ENCODE peak calls at places on chromosomes 11 and 22, in five cellular contexts. B is spleen, G is trophoblast cell, X is pancreas, T is hepatocyte. Q is an unnamed sample.

GRCh38 chr22:24066872-24067271 is 55.8 kb downstream of the CABIN1 start:
- DNase-seq in B (no peak), G (no peak), X (peak; percentile 43), T (no peak), Q (no peak)

GRCh38 chr22:24437820-24438328 is 10.5 kb downstream of the ADORA2A start:
- DNase-seq in B (peak; percentile 87), G (peak; percentile 68), X (no peak), T (no peak), Q (no peak)

GRCh38 chr11:62536301-62536957 is 10.2 kb downstream of the AHNAK start:
- DNase-seq in B (no peak), G (no peak), X (no peak), T (no peak), Q (no peak)

GRCh38 chr11:37946155-37946766 is 1348.2 kb upstream of the RAG2 start:
- DNase-seq in B (no peak), G (peak; percentile 28), X (no peak), T (peak; percentile 49), Q (no peak)

GRCh38 chr22:39252461-39253391 is 7.9 kb upstream of the PDGFB start:
- DNase-seq in B (no peak), G (no peak), X (peak; percentile 47), T (no peak), Q (no peak)

GRCh38 chr11:504994-505344 is 2.1 kb downstream of the RNH1 start:
- DNase-seq in B (no peak), G (no peak), X (no peak), T (no peak), Q (no peak)

GRCh38 chr11:30583505-30584280 is 2.5 kb downstream of the MPPED2 start:
- DNase-seq in B (no peak), G (no peak), X (no peak), T (peak; percentile 41), Q (no peak)

GRCh38 chr22:28812491-28812890 is 12.1 kb upstream of the XBP1 start:
- DNase-seq in B (peak; percentile 35), G (no peak), X (no peak), T (no peak), Q (no peak)

GRCh38 chr11:95245038-95245437 is 14.0 kb upstream of the SESN3 start:
- DNase-seq in B (no peak), G (peak; percentile 76), X (no peak), T (peak; percentile 65), Q (no peak)

GRCh38 chr11:115963170-115963569 is 459.0 kb upstream of the CADM1 start:
- DNase-seq in B (no peak), G (no peak), X (no peak), T (no peak), Q (no peak)

GRCh38 chr22:22210375-22210774 is 34.2 kb upstream of the VPREB1 start:
- DNase-seq in B (no peak), G (no peak), X (no peak), T (peak; percentile 41), Q (no peak)

GRCh38 chr11:86942212-86942611 is 13.0 kb downstream of the FZD4 start:
- DNase-seq in B (no peak), G (no peak), X (no peak), T (no peak), Q (no peak)

GRCh38 chr11:61950035-61950547 is at the start of gene BEST1:
- DNase-seq in B (no peak), G (no peak), X (peak; percentile 32), T (no peak), Q (no peak)

GRCh38 chr11:11976476-11977187 is 31.8 kb downstream of the DKK3 start:
- DNase-seq in B (no peak), G (no peak), X (no peak), T (no peak), Q (no peak)

GRCh38 chr11:43676933-43677332 is 3.6 kb upstream of the HSD17B12 start:
- DNase-seq in B (no peak), G (no peak), X (no peak), T (no peak), Q (no peak)

GRCh38 chr11:79026803-79027445 is 413.9 kb downstream of the TENM4 start:
- DNase-seq in B (no peak), G (no peak), X (no peak), T (no peak), Q (no peak)

GRCh38 chr22:24088796-24089195 is 77.7 kb downstream of the CABIN1 start:
- DNase-seq in B (peak; percentile 9), G (no peak), X (no peak), T (no peak), Q (no peak)

GRCh38 chr22:49957826-49958461 is 2.6 kb upstream of the PIM3 start:
- DNase-seq in B (peak; percentile 77), G (no peak), X (peak; percentile 54), T (no peak), Q (no peak)

GRCh38 chr11:78140392-78141077 is 1.1 kb upstream of the ALG8 start:
- DNase-seq in B (no peak), G (no peak), X (no peak), T (no peak), Q (peak; percentile 9)

GRCh38 chr22:38238519-38239051 is 34.2 kb downstream of the TMEM184B start:
- DNase-seq in B (no peak), G (no peak), X (peak; percentile 61), T (no peak), Q (no peak)

GRCh38 chr11:7341551-7341950 is 89.8 kb downstream of the SYT9 start:
- DNase-seq in B (no peak), G (no peak), X (no peak), T (no peak), Q (no peak)

GRCh38 chr11:49995559-49995958 is 13.2 kb upstream of the OR4C12 start:
- DNase-seq in B (no peak), G (no peak), X (peak; percentile 43), T (peak; percentile 16), Q (no peak)

GRCh38 chr22:43879901-43880742 is 11.7 kb downstream of the PNPLA5 start:
- DNase-seq in B (peak; percentile 24), G (no peak), X (no peak), T (no peak), Q (no peak)

GRCh38 chr11:94077568-94078293 is 50.9 kb upstream of the PANX1 start:
- DNase-seq in B (no peak), G (peak; percentile 45), X (no peak), T (no peak), Q (no peak)

GRCh38 chr11:59188954-59189353 is 17.0 kb downstream of the DTX4 start:
- DNase-seq in B (no peak), G (peak; percentile 79), X (no peak), T (no peak), Q (no peak)

GRCh38 chr11:19994712-19995111 is 165.6 kb downstream of the DBX1 start:
- DNase-seq in B (no peak), G (no peak), X (no peak), T (no peak), Q (no peak)

GRCh38 chr11:74702383-74703007 is 28.7 kb downstream of the CHRDL2 start:
- DNase-seq in B (peak; percentile 81), G (peak; percentile 29), X (peak; percentile 63), T (peak; percentile 78), Q (peak; percentile 53)

GRCh38 chr22:22396741-22397291 is 111.7 kb downstream of the ZNF280B start:
- DNase-seq in B (no peak), G (no peak), X (no peak), T (no peak), Q (no peak)

GRCh38 chr22:33476716-33477115 is 418.5 kb upstream of the SYN3 start:
- DNase-seq in B (no peak), G (peak; percentile 5), X (no peak), T (peak; percentile 15), Q (no peak)

GRCh38 chr22:29457730-29458129 is 19.3 kb downstream of the RFPL1 start:
- DNase-seq in B (peak; percentile 43), G (no peak), X (no peak), T (peak; percentile 45), Q (no peak)

GRCh38 chr11:35589281-35589680 is 29.0 kb upstream of the FJX1 start:
- DNase-seq in B (no peak), G (no peak), X (no peak), T (no peak), Q (no peak)

DNA sequence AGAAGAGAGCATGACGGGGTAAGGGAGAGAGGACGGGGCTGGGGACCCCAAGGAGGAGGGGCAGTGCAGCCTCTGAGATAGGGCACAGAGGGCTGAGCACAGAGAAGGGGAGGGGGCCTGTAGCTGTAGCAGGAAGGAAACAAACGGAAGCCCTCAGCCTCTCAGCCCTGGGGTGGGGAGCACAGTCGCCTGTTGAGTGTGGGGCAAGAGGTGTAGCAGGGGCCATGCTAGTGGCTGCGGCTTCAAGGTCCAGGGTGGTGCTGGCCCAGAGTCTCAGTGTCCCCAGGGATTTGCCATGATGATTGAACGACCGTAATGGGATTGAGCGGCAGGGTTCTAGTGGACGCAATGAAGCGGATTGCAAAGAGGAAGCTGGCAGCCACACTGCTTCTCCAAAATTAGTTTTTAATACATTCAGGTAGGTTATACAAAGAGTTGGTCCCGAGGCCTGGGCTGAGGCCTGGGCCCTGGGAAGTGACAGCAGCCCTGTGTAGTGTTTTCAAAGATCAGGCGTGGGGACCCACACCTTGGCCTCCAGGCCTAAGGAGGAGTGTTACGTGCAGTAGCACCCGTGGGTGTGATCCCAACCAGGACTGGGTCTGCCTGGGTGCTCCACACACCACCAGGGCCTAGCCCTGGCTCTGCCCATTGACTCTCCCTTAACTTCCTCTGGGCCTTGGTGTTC is 13.3 kb downstream of the LRRC32 start:
- DNase-seq in B (no peak), G (no peak), X (no peak), T (no peak), Q (no peak)
- H3K27ac ChIP-seq in B (peak overlapping the region; percentile 28), G (no peak overlapping the region), X (no peak overlapping the region), T (peak overlapping the region; percentile 21), Q (no peak overlapping the region)

GRCh38 chr11:124800226-124800929 is at the start of gene MSANTD2:
- DNase-seq in B (peak; percentile 97), G (peak; percentile 74), X (peak; percentile 80), T (peak; percentile 92), Q (peak; percentile 84)

GRCh38 chr11:124798991-124799383 is 1.2 kb downstream of the MSANTD2 start:
- DNase-seq in B (no peak), G (no peak), X (no peak), T (peak; percentile 56), Q (peak; percentile 3)

GRCh38 chr11:124801014-124801413 is 808 bp upstream of the MSANTD2 start:
- DNase-seq in B (no peak), G (peak; percentile 42), X (no peak), T (peak; percentile 30), Q (no peak)

GRCh38 chr11:124801636-124802312 is 1.6 kb upstream of the MSANTD2 start:
- DNase-seq in B (no peak), G (no peak), X (no peak), T (no peak), Q (no peak)

GRCh38 chr11:124799384-124800225 is 601 bp downstream of the MSANTD2 start:
- DNase-seq in B (peak; percentile 90), G (peak; percentile 57), X (peak; percentile 49), T (peak; percentile 64), Q (peak; percentile 58)
- H3K36me3 ChIP-seq in B (no peaks in the 10 kb centered on the region), G (no peaks in the 10 kb centered on the region), X (no peaks in the 10 kb centered on the region), T (no peaks in the 10 kb centered on the region), Q (no peaks in the 10 kb centered on the region)

DNA sequence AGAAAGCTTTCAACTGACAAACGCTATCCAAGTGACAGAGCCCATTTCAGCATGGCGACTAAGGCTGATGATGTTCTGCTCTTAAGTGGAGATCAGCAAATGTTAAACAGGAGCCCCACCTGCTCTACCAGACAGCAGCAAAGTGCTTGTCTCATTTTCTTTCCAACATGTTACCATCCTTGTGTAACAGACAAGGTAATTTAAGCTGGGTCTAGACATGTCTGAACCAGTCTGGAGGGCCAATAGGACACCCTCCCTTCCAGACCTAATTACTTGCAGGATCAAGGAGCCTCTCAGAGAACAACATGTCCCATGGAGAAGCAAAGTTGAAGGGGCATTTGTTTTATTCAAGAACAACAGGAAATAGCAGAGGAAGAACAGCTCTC is 3.9 kb upstream of the LMO2 start:
- DNase-seq in B (no peak), G (no peak), X (no peak), T (no peak), Q (no peak)
- H3K27ac ChIP-seq in B (peak overlapping the region; percentile 92), G (no peak overlapping the region), X (no peak overlapping the region), T (no peak overlapping the region), Q (no peak overlapping the region)

GRCh38 chr11:71436861-71437260 is 11.3 kb downstream of the DHCR7 start:
- DNase-seq in B (no peak), G (no peak), X (no peak), T (no peak), Q (no peak)
- H3K36me3 ChIP-seq in B (peaks cover 63% of the 10 kb centered on the region), G (peaks cover 70% of the 10 kb centered on the region), X (no peaks in the 10 kb centered on the region), T (no peaks in the 10 kb centered on the region), Q (peaks cover 15% of the 10 kb centered on the region)